ENCODE peak calls at places on chromosome 11, in six cellular contexts. V is stimulated activated CD4-positive, alpha-beta T cell treated with anti-CD3 and anti-CD28 coated beads, TNF-alpha, amount 100 ng/mL, for 4 hours; R is anterior cingulate cortex; Q is CD4-positive, alpha-beta T cell; H is astrocyte of the spinal cord; B is activated naive CD8-positive, alpha-beta T cell treated with anti-CD3 and anti-CD28 coated beads, Interleukin-2, amount 50 U/mL, for 24 hours. Y is an unnamed sample.

GRCh38 chr11:118417801-118418200 is 16.4 kb downstream of the ATP5MG start:
- DNase-seq in V (no peak), R (no peak), Q (no peak), H (no peak), B (no peak), Y (no peak)

GRCh38 chr11:61127991-61128390 is 25.7 kb downstream of the CD5 start:
- DNase-seq in V (no peak), R (no peak), Q (no peak), H (no peak), B (no peak), Y (no peak)

GRCh38 chr11:122861631-122862030 is 20.9 kb upstream of the JHY start:
- DNase-seq in V (no peak), R (no peak), Q (no peak), H (no peak), B (no peak), Y (no peak)

GRCh38 chr11:86523738-86524602 is 148.4 kb downstream of the ME3 start:
- DNase-seq in V (no peak), R (no peak), Q (no peak), H (peak), B (no peak), Y (no peak)

GRCh38 chr11:17672469-17672868 is 46.9 kb upstream of the MYOD1 start:
- DNase-seq in V (no peak), R (no peak), Q (no peak), H (no peak), B (no peak), Y (no peak)

GRCh38 chr11:75482310-75482606 is 43.5 kb downstream of the GDPD5 start:
- DNase-seq in V (no peak), R (no peak), Q (no peak), H (no peak), B (no peak), Y (no peak)

GRCh38 chr11:56122073-56122472 is at the start of gene OR8H3:
- DNase-seq in V (no peak), R (no peak), Q (no peak), H (no peak), B (no peak), Y (no peak)

GRCh38 chr11:68214173-68215086 is 1.3 kb upstream of the KMT5B start:
- DNase-seq in V (no peak), R (no peak), Q (no peak), H (no peak), B (no peak), Y (no peak)

GRCh38 chr11:111299111-111300026 is 1.0 kb downstream of the POU2AF3 start:
- DNase-seq in V (no peak), R (peak), Q (no peak), H (peak), B (peak), Y (peak)

GRCh38 chr11:47552086-47552580 is 799 bp downstream of the CELF1 start:
- DNase-seq in V (no peak), R (no peak), Q (peak), H (peak), B (peak), Y (peak)

GRCh38 chr11:123357990-123358827 is 71.9 kb upstream of the GRAMD1B start:
- DNase-seq in V (no peak), R (no peak), Q (no peak), H (peak), B (peak), Y (peak)

GRCh38 chr11:11171854-11172253 is 181.2 kb downstream of the CSNK2A3 start:
- DNase-seq in V (no peak), R (no peak), Q (no peak), H (no peak), B (peak), Y (no peak)

GRCh38 chr11:61587541-61587941 is 6.7 kb upstream of the SYT7 start:
- DNase-seq in V (no peak), R (no peak), Q (no peak), H (no peak), B (peak), Y (no peak)

GRCh38 chr11:27087425-27087824 is 46.8 kb downstream of the BBOX1 start:
- DNase-seq in V (no peak), R (no peak), Q (no peak), H (peak), B (no peak), Y (no peak)

GRCh38 chr11:67055812-67056211 is 835 bp upstream of the RHOD start:
- DNase-seq in V (no peak), R (no peak), Q (no peak), H (no peak), B (no peak), Y (no peak)

GRCh38 chr11:61834278-61835004 is 6.3 kb downstream of the FADS2 start:
- DNase-seq in V (no peak), R (no peak), Q (peak), H (peak), B (peak), Y (peak)

GRCh38 chr11:110077866-110078325 is 15.3 kb upstream of the ZC3H12C start:
- DNase-seq in V (no peak), R (no peak), Q (no peak), H (peak), B (peak), Y (no peak)

GRCh38 chr11:60970890-60971289 is 590 bp upstream of the CD6 start:
- DNase-seq in V (no peak), R (no peak), Q (no peak), H (no peak), B (no peak), Y (no peak)

GRCh38 chr11:90476442-90477007 is 253.7 kb upstream of the CHORDC1 start:
- DNase-seq in V (no peak), R (no peak), Q (no peak), H (peak), B (peak), Y (peak)

GRCh38 chr11:33402066-33402465 is 144.9 kb downstream of the HIPK3 start:
- DNase-seq in V (no peak), R (no peak), Q (no peak), H (no peak), B (no peak), Y (no peak)

GRCh38 chr11:112724194-112724790 is 236.9 kb upstream of the NCAM1 start:
- DNase-seq in V (no peak), R (no peak), Q (no peak), H (no peak), B (no peak), Y (no peak)

GRCh38 chr11:118608268-118609214 is 1.1 kb downstream of the PHLDB1 start:
- DNase-seq in V (peak), R (peak), Q (peak), H (peak), B (peak), Y (no peak)

GRCh38 chr11:66419825-66420224 is 1.0 kb upstream of the NPAS4 start:
- DNase-seq in V (no peak), R (peak), Q (no peak), H (no peak), B (no peak), Y (peak)

GRCh38 chr11:124586247-124586860 is 16.6 kb downstream of the OR8A1 start:
- DNase-seq in V (peak), R (peak), Q (peak), H (peak), B (peak), Y (peak)

GRCh38 chr11:502288-503178 is 4.5 kb downstream of the RNH1 start:
- DNase-seq in V (no peak), R (no peak), Q (no peak), H (no peak), B (no peak), Y (no peak)